ENCODE peak calls at places on chromosome 21, in four cellular contexts. K is HT1080; X is stimulated activated CD4-positive, alpha-beta T cell treated with anti-CD3 and anti-CD28 coated beads, Interleukin-4, amount 100 ng/mL, for 1 hour; C is GM03348. Z is an unnamed sample.

GRCh38 chr21:45330075-45330781 is 42.5 kb upstream of the POFUT2 start:
- DNase-seq in K (peak), X (no peak), C (peak), Z (peak)

GRCh38 chr21:18373631-18374030 is 30.0 kb downstream of the TMPRSS15 start:
- DNase-seq in K (peak), X (no peak), C (no peak), Z (no peak)

GRCh38 chr21:39669485-39669884 is 56.7 kb downstream of the B3GALT5 start:
- DNase-seq in K (no peak), X (no peak), C (no peak), Z (no peak)

GRCh38 chr21:37681711-37682110 is 234.5 kb downstream of the KCNJ6 start:
- DNase-seq in K (no peak), X (no peak), C (no peak), Z (no peak)

GRCh38 chr21:33572350-33572749 is 16.1 kb downstream of the DONSON start:
- DNase-seq in K (no peak), X (no peak), C (no peak), Z (no peak)

GRCh38 chr21:46356005-46356338 is 32.0 kb downstream of the PCNT start:
- DNase-seq in K (no peak), X (no peak), C (no peak), Z (no peak)

GRCh38 chr21:33205476-33205875 is 24.3 kb upstream of the IFNAR2 start:
- DNase-seq in K (no peak), X (no peak), C (no peak), Z (no peak)

GRCh38 chr21:32020551-32020950 is 147.7 kb downstream of the HUNK start:
- DNase-seq in K (no peak), X (no peak), C (no peak), Z (no peak)

GRCh38 chr21:40120944-40121575 is 253.8 kb downstream of the PCP4 start:
- DNase-seq in K (no peak), X (no peak), C (no peak), Z (no peak)

GRCh38 chr21:43193651-43194302 is 25.0 kb downstream of the CRYAA start:
- DNase-seq in K (peak), X (no peak), C (peak), Z (peak)

GRCh38 chr21:27390384-27390783 is 423.5 kb upstream of the ADAMTS5 start:
- DNase-seq in K (no peak), X (no peak), C (no peak), Z (no peak)

GRCh38 chr21:35825370-35825769 is 235.0 kb downstream of the SETD4 start:
- DNase-seq in K (no peak), X (no peak), C (no peak), Z (no peak)